ENCODE peak calls at places on chromosomes 13 and 19, in eight cellular contexts. K is GF-D8, W is HCT116, B is renal cortical epithelial cell, X is hypothalamus, M is NCI-H1436 treated with DMSO at 0.1 percent for 48 hours, C is coronary artery, Q is left ventricle myocardium superior. V is an unnamed sample.
A peak's percentile ranks its signal among the peaks of the same experiment; 100 is the strongest.

GRCh38 chr13:26475176-26476110 is 82.0 kb upstream of the WASF3 start:
- DNase-seq in K (no peak), B (no peak), C (no peak), X (no peak), Q (no peak), M (no peak), W (no peak), V (no peak)

GRCh38 chr13:36752673-36753072 is 66.3 kb upstream of the RFXAP start:
- DNase-seq in W (no peak), Q (no peak), X (no peak), B (no peak), C (no peak), M (no peak), K (no peak), V (no peak)

GRCh38 chr19:44753932-44754742 is 5.6 kb downstream of the BCL3 start:
- DNase-seq in M (no peak), W (no peak), Q (peak; percentile 97), B (peak; percentile 77), K (peak; percentile 75), X (no peak), C (peak; percentile 92), V (no peak)

GRCh38 chr13:94063096-94063495 is 416.4 kb downstream of the DCT start:
- DNase-seq in Q (no peak), W (no peak), K (no peak), M (no peak), C (no peak), X (no peak), B (no peak), V (no peak)

GRCh38 chr13:74696148-74696922 is 562.1 kb upstream of the KLF12 start:
- DNase-seq in Q (no peak), W (no peak), B (no peak), X (no peak), K (no peak), M (no peak), C (no peak), V (no peak)

GRCh38 chr19:33580026-33580644 is 41.6 kb upstream of the CHST8 start:
- DNase-seq in Q (no peak), M (no peak), X (no peak), B (no peak), K (no peak), C (no peak), W (no peak), V (no peak)

GRCh38 chr13:61370520-61370919 is 45.1 kb downstream of the PCDH20 start:
- DNase-seq in C (no peak), W (no peak), B (no peak), K (no peak), Q (no peak), X (no peak), M (no peak), V (no peak)

GRCh38 chr19:12953456-12954149 is 3.4 kb downstream of the GADD45GIP1 start:
- DNase-seq in B (no peak), X (no peak), C (no peak), M (no peak), W (no peak), K (no peak), Q (no peak), V (no peak)

GRCh38 chr19:48283908-48284307 is 14.0 kb downstream of the ZNF114 start:
- DNase-seq in X (no peak), K (no peak), B (no peak), C (no peak), Q (no peak), M (no peak), W (no peak), V (no peak)